ENCODE peak calls at places on chromosomes 7 and 10, in seven cellular contexts. Z is H54; D is stimulated activated CD4-positive, alpha-beta T cell treated with anti-CD3 and anti-CD28 coated beads, Interleukin-15, amount 100 ng/mL, for 1 hour; M is CD4-positive, alpha-beta memory T cell; E is activated T-cell treated with anti-CD3 and anti-CD28 coated beads for 1 hour; S is ovary; H is activated CD4-positive, alpha-beta T cell treated with anti-CD3 and anti-CD28 coated beads, Interleukin-2, amount 50 U/mL, for 48 hours. B is an unnamed sample.

GRCh38 chr7:38274493-38274892 is 1.1 kb upstream of the TARP start:
- DNase-seq in Z (no peak), D (no peak), M (no peak), E (no peak), S (no peak), H (no peak), B (no peak)

GRCh38 chr7:155993420-155994252 is 181.4 kb upstream of the SHH start:
- DNase-seq in Z (no peak), D (no peak), M (no peak), E (no peak), S (no peak), H (no peak), B (no peak)

GRCh38 chr7:2062648-2063047 is 170.1 kb downstream of the MAD1L1 start:
- DNase-seq in Z (no peak), D (no peak), M (no peak), E (no peak), S (no peak), H (no peak), B (no peak)

GRCh38 chr7:20338285-20338684 is 7.6 kb downstream of the ITGB8 start:
- DNase-seq in Z (no peak), D (no peak), M (no peak), E (no peak), S (no peak), H (no peak), B (no peak)

GRCh38 chr7:39645482-39646407 is 22.4 kb downstream of the RALA start:
- DNase-seq in Z (no peak), D (no peak), M (no peak), E (no peak), S (peak), H (no peak), B (no peak)

GRCh38 chr10:22816298-22816653 is 101.9 kb upstream of the PIP4K2A start:
- DNase-seq in Z (peak), D (no peak), M (no peak), E (no peak), S (no peak), H (no peak), B (peak)

GRCh38 chr7:10412426-10413019 is 561.1 kb upstream of the PHF14 start:
- DNase-seq in Z (peak), D (no peak), M (peak), E (no peak), S (no peak), H (no peak), B (no peak)

GRCh38 chr7:152894295-152895170 is 135.0 kb downstream of the ACTR3B start:
- DNase-seq in Z (no peak), D (no peak), M (no peak), E (no peak), S (no peak), H (peak), B (peak)

GRCh38 chr7:30036220-30036619 is 8.0 kb downstream of the PLEKHA8 start:
- DNase-seq in Z (no peak), D (no peak), M (no peak), E (no peak), S (no peak), H (no peak), B (no peak)

GRCh38 chr7:125279956-125280355 is 350.3 kb upstream of the POT1 start:
- DNase-seq in Z (no peak), D (no peak), M (no peak), E (no peak), S (no peak), H (no peak), B (no peak)

GRCh38 chr7:129168219-129168991 is 20.0 kb upstream of the SMO start:
- DNase-seq in Z (no peak), D (no peak), M (no peak), E (no peak), S (no peak), H (no peak), B (no peak)

GRCh38 chr7:150313367-150313809 is 9.8 kb upstream of the LRRC61 start:
- DNase-seq in Z (no peak), D (no peak), M (no peak), E (no peak), S (no peak), H (no peak), B (no peak)

GRCh38 chr10:88288621-88289059 is 294.5 kb downstream of the RNLS start:
- DNase-seq in Z (no peak), D (no peak), M (no peak), E (no peak), S (no peak), H (no peak), B (no peak)

GRCh38 chr7:68015565-68016532 is 1019.2 kb downstream of the TYW1 start:
- DNase-seq in Z (no peak), D (no peak), M (no peak), E (no peak), S (no peak), H (no peak), B (no peak)

GRCh38 chr10:122298598-122299301 is 27.7 kb downstream of the BTBD16 start:
- DNase-seq in Z (peak), D (peak), M (peak), E (peak), S (peak), H (peak), B (peak)

GRCh38 chr7:52311886-52312285 is 723.5 kb upstream of the POM121L12 start:
- DNase-seq in Z (no peak), D (no peak), M (no peak), E (no peak), S (no peak), H (no peak), B (no peak)

GRCh38 chr10:123236122-123236521 is 81.9 kb downstream of the BUB3 start:
- DNase-seq in Z (no peak), D (no peak), M (no peak), E (no peak), S (no peak), H (no peak), B (no peak)

GRCh38 chr10:108982141-108982540 is 941.2 kb downstream of the XPNPEP1 start:
- DNase-seq in Z (no peak), D (no peak), M (no peak), E (no peak), S (no peak), H (no peak), B (no peak)

GRCh38 chr7:155774947-155775346 is 37.3 kb downstream of the SHH start:
- DNase-seq in Z (no peak), D (no peak), M (no peak), E (no peak), S (no peak), H (no peak), B (no peak)

GRCh38 chr10:103648231-103648950 is 154.9 kb downstream of the NEURL1 start:
- DNase-seq in Z (no peak), D (no peak), M (no peak), E (no peak), S (no peak), H (no peak), B (no peak)

GRCh38 chr7:155066417-155066950 is 3.6 kb upstream of the HTR5A start:
- DNase-seq in Z (peak), D (no peak), M (no peak), E (no peak), S (no peak), H (no peak), B (no peak)

GRCh38 chr10:130606001-130606405 is 469.8 kb downstream of the GLRX3 start:
- DNase-seq in Z (no peak), D (no peak), M (no peak), E (no peak), S (no peak), H (no peak), B (no peak)

GRCh38 chr10:58622286-58622685 is 109.6 kb downstream of the BICC1 start:
- DNase-seq in Z (no peak), D (no peak), M (no peak), E (no peak), S (no peak), H (no peak), B (no peak)

GRCh38 chr10:131998050-131998844 is 16.5 kb upstream of the BNIP3 start:
- DNase-seq in Z (no peak), D (no peak), M (no peak), E (no peak), S (no peak), H (no peak), B (no peak)

GRCh38 chr10:100370976-100371706 is 24.1 kb downstream of the SCD start:
- DNase-seq in Z (peak), D (no peak), M (peak), E (peak), S (peak), H (peak), B (peak)

GRCh38 chr10:27865221-27865635 is 119.6 kb upstream of the MKX start:
- DNase-seq in Z (no peak), D (no peak), M (no peak), E (no peak), S (no peak), H (no peak), B (no peak)

GRCh38 chr7:102273749-102274712 is 12.6 kb upstream of the SH2B2 start:
- DNase-seq in Z (peak), D (no peak), M (no peak), E (no peak), S (no peak), H (no peak), B (peak)

GRCh38 chr10:28311104-28311503 is 8.2 kb upstream of the MPP7 start:
- DNase-seq in Z (no peak), D (no peak), M (no peak), E (no peak), S (no peak), H (no peak), B (no peak)

GRCh38 chr10:88062798-88063472 is 199.5 kb downstream of the PTEN start:
- DNase-seq in Z (no peak), D (no peak), M (no peak), E (no peak), S (peak), H (no peak), B (peak)

GRCh38 chr7:132367007-132367406 is 209.3 kb downstream of the PLXNA4 start:
- DNase-seq in Z (no peak), D (no peak), M (no peak), E (no peak), S (no peak), H (no peak), B (no peak)

GRCh38 chr10:96283351-96283750 is 12.0 kb upstream of the BLNK start:
- DNase-seq in Z (no peak), D (no peak), M (no peak), E (no peak), S (no peak), H (no peak), B (no peak)

GRCh38 chr10:19921300-19922140 is 105.3 kb downstream of the PLXDC2 start:
- DNase-seq in Z (no peak), D (no peak), M (no peak), E (no peak), S (no peak), H (no peak), B (no peak)